ENCODE peak calls at places on chromosomes 11 and 22, in ten cellular contexts. One of them, this sample, is unnamed.

GRCh38 chr22:39301926-39302325 is 17.5 kb downstream of the RPL3 start:
- DNase-seq in anterior cingulate cortex: no peak
- DNase-seq in left lung: no peak
- DNase-seq in C1 segment of cervical spinal cord: no peak
- DNase-seq in left ventricle myocardium inferior: no peak
- DNase-seq in fibroblast of lung: no peak
- DNase-seq in endothelial cell: no peak
- DNase-seq in stimulated activated CD4-positive, alpha-beta T cell treated with anti-CD3 and anti-CD28 coated beads, Interleukin-12 subunit alpha, Interleukin-12 subunit beta, amount 100 ng/mL, for 48 hours: no peak
- DNase-seq in GM23338: no peak
- DNase-seq in left ventricle myocardium superior: no peak
- DNase-seq in this sample: no peak

GRCh38 chr11:103609117-103610066 is 427.0 kb upstream of the DDI1 start:
- DNase-seq in stimulated activated CD4-positive, alpha-beta T cell treated with anti-CD3 and anti-CD28 coated beads, Interleukin-12 subunit alpha, Interleukin-12 subunit beta, amount 100 ng/mL, for 48 hours: no peak
- DNase-seq in anterior cingulate cortex: no peak
- DNase-seq in GM23338: peak
- DNase-seq in left ventricle myocardium inferior: no peak
- DNase-seq in left lung: no peak
- DNase-seq in C1 segment of cervical spinal cord: no peak
- DNase-seq in fibroblast of lung: peak
- DNase-seq in left ventricle myocardium superior: no peak
- DNase-seq in endothelial cell: peak
- DNase-seq in this sample: no peak

GRCh38 chr11:42498971-42499370 is 812.8 kb upstream of the API5 start:
- DNase-seq in left lung: no peak
- DNase-seq in anterior cingulate cortex: no peak
- DNase-seq in C1 segment of cervical spinal cord: no peak
- DNase-seq in GM23338: no peak
- DNase-seq in fibroblast of lung: no peak
- DNase-seq in left ventricle myocardium superior: no peak
- DNase-seq in endothelial cell: no peak
- DNase-seq in stimulated activated CD4-positive, alpha-beta T cell treated with anti-CD3 and anti-CD28 coated beads, Interleukin-12 subunit alpha, Interleukin-12 subunit beta, amount 100 ng/mL, for 48 hours: no peak
- DNase-seq in left ventricle myocardium inferior: no peak
- DNase-seq in this sample: no peak

GRCh38 chr11:14641801-14642200 is 1.8 kb upstream of the PDE3B start:
- DNase-seq in left ventricle myocardium inferior: no peak
- DNase-seq in anterior cingulate cortex: no peak
- DNase-seq in endothelial cell: no peak
- DNase-seq in left ventricle myocardium superior: no peak
- DNase-seq in stimulated activated CD4-positive, alpha-beta T cell treated with anti-CD3 and anti-CD28 coated beads, Interleukin-12 subunit alpha, Interleukin-12 subunit beta, amount 100 ng/mL, for 48 hours: no peak
- DNase-seq in left lung: no peak
- DNase-seq in GM23338: no peak
- DNase-seq in C1 segment of cervical spinal cord: no peak
- DNase-seq in fibroblast of lung: no peak
- DNase-seq in this sample: no peak

GRCh38 chr11:21811572-21811971 is 381.3 kb upstream of the ANO5 start:
- DNase-seq in left ventricle myocardium inferior: no peak
- DNase-seq in endothelial cell: no peak
- DNase-seq in C1 segment of cervical spinal cord: no peak
- DNase-seq in anterior cingulate cortex: no peak
- DNase-seq in left lung: no peak
- DNase-seq in GM23338: peak
- DNase-seq in left ventricle myocardium superior: no peak
- DNase-seq in stimulated activated CD4-positive, alpha-beta T cell treated with anti-CD3 and anti-CD28 coated beads, Interleukin-12 subunit alpha, Interleukin-12 subunit beta, amount 100 ng/mL, for 48 hours: no peak
- DNase-seq in fibroblast of lung: no peak
- DNase-seq in this sample: no peak

GRCh38 chr11:6611092-6612007 is 666 bp downstream of the TAF10 start:
- DNase-seq in left ventricle myocardium inferior: peak
- DNase-seq in left ventricle myocardium superior: peak
- DNase-seq in anterior cingulate cortex: no peak
- DNase-seq in C1 segment of cervical spinal cord: no peak
- DNase-seq in endothelial cell: no peak
- DNase-seq in GM23338: peak
- DNase-seq in left lung: peak
- DNase-seq in stimulated activated CD4-positive, alpha-beta T cell treated with anti-CD3 and anti-CD28 coated beads, Interleukin-12 subunit alpha, Interleukin-12 subunit beta, amount 100 ng/mL, for 48 hours: no peak
- DNase-seq in fibroblast of lung: peak
- DNase-seq in this sample: peak

GRCh38 chr11:16173798-16174197 is 182.5 kb downstream of the SOX6 start:
- DNase-seq in left lung: no peak
- DNase-seq in anterior cingulate cortex: no peak
- DNase-seq in GM23338: no peak
- DNase-seq in fibroblast of lung: no peak
- DNase-seq in left ventricle myocardium inferior: no peak
- DNase-seq in endothelial cell: no peak
- DNase-seq in C1 segment of cervical spinal cord: no peak
- DNase-seq in stimulated activated CD4-positive, alpha-beta T cell treated with anti-CD3 and anti-CD28 coated beads, Interleukin-12 subunit alpha, Interleukin-12 subunit beta, amount 100 ng/mL, for 48 hours: no peak
- DNase-seq in left ventricle myocardium superior: no peak
- DNase-seq in this sample: no peak

GRCh38 chr22:20750461-20751184 is 23.3 kb upstream of the SERPIND1 start:
- DNase-seq in fibroblast of lung: peak
- DNase-seq in GM23338: no peak
- DNase-seq in endothelial cell: no peak
- DNase-seq in stimulated activated CD4-positive, alpha-beta T cell treated with anti-CD3 and anti-CD28 coated beads, Interleukin-12 subunit alpha, Interleukin-12 subunit beta, amount 100 ng/mL, for 48 hours: peak
- DNase-seq in left ventricle myocardium inferior: peak
- DNase-seq in left lung: peak
- DNase-seq in anterior cingulate cortex: peak
- DNase-seq in C1 segment of cervical spinal cord: no peak
- DNase-seq in left ventricle myocardium superior: peak
- DNase-seq in this sample: no peak

GRCh38 chr11:2298795-2299747 is 2.6 kb downstream of the C11orf21 start:
- DNase-seq in GM23338: peak
- DNase-seq in stimulated activated CD4-positive, alpha-beta T cell treated with anti-CD3 and anti-CD28 coated beads, Interleukin-12 subunit alpha, Interleukin-12 subunit beta, amount 100 ng/mL, for 48 hours: no peak
- DNase-seq in left ventricle myocardium superior: no peak
- DNase-seq in anterior cingulate cortex: no peak
- DNase-seq in fibroblast of lung: no peak
- DNase-seq in C1 segment of cervical spinal cord: no peak
- DNase-seq in endothelial cell: peak
- DNase-seq in left lung: no peak
- DNase-seq in left ventricle myocardium inferior: no peak
- DNase-seq in this sample: peak

GRCh38 chr11:130710442-130711101 is 205.7 kb downstream of the SNX19 start:
- DNase-seq in anterior cingulate cortex: peak
- DNase-seq in left ventricle myocardium inferior: no peak
- DNase-seq in fibroblast of lung: no peak
- DNase-seq in C1 segment of cervical spinal cord: no peak
- DNase-seq in endothelial cell: no peak
- DNase-seq in stimulated activated CD4-positive, alpha-beta T cell treated with anti-CD3 and anti-CD28 coated beads, Interleukin-12 subunit alpha, Interleukin-12 subunit beta, amount 100 ng/mL, for 48 hours: no peak
- DNase-seq in left lung: no peak
- DNase-seq in GM23338: no peak
- DNase-seq in left ventricle myocardium superior: peak
- DNase-seq in this sample: no peak

GRCh38 chr11:128171496-128171895 is 415.9 kb downstream of the ETS1 start:
- DNase-seq in fibroblast of lung: peak
- DNase-seq in GM23338: no peak
- DNase-seq in left ventricle myocardium superior: no peak
- DNase-seq in anterior cingulate cortex: no peak
- DNase-seq in left lung: no peak
- DNase-seq in C1 segment of cervical spinal cord: no peak
- DNase-seq in endothelial cell: no peak
- DNase-seq in left ventricle myocardium inferior: no peak
- DNase-seq in stimulated activated CD4-positive, alpha-beta T cell treated with anti-CD3 and anti-CD28 coated beads, Interleukin-12 subunit alpha, Interleukin-12 subunit beta, amount 100 ng/mL, for 48 hours: no peak
- DNase-seq in this sample: no peak

GRCh38 chr11:116167706-116168458 is 604.9 kb downstream of the BUD13 start:
- DNase-seq in GM23338: no peak
- DNase-seq in left lung: no peak
- DNase-seq in stimulated activated CD4-positive, alpha-beta T cell treated with anti-CD3 and anti-CD28 coated beads, Interleukin-12 subunit alpha, Interleukin-12 subunit beta, amount 100 ng/mL, for 48 hours: no peak
- DNase-seq in fibroblast of lung: no peak
- DNase-seq in C1 segment of cervical spinal cord: no peak
- DNase-seq in left ventricle myocardium superior: no peak
- DNase-seq in left ventricle myocardium inferior: no peak
- DNase-seq in anterior cingulate cortex: no peak
- DNase-seq in endothelial cell: peak
- DNase-seq in this sample: no peak

GRCh38 chr11:44596541-44597276 is 31.2 kb downstream of the CD82 start:
- DNase-seq in anterior cingulate cortex: no peak
- DNase-seq in left ventricle myocardium superior: no peak
- DNase-seq in stimulated activated CD4-positive, alpha-beta T cell treated with anti-CD3 and anti-CD28 coated beads, Interleukin-12 subunit alpha, Interleukin-12 subunit beta, amount 100 ng/mL, for 48 hours: peak
- DNase-seq in C1 segment of cervical spinal cord: no peak
- DNase-seq in left lung: no peak
- DNase-seq in endothelial cell: no peak
- DNase-seq in left ventricle myocardium inferior: no peak
- DNase-seq in GM23338: no peak
- DNase-seq in fibroblast of lung: peak
- DNase-seq in this sample: peak

GRCh38 chr11:6259638-6260019 is at the start of gene CCKBR:
- DNase-seq in left lung: no peak
- DNase-seq in anterior cingulate cortex: no peak
- DNase-seq in left ventricle myocardium inferior: no peak
- DNase-seq in C1 segment of cervical spinal cord: no peak
- DNase-seq in fibroblast of lung: no peak
- DNase-seq in GM23338: peak
- DNase-seq in left ventricle myocardium superior: no peak
- DNase-seq in endothelial cell: peak
- DNase-seq in stimulated activated CD4-positive, alpha-beta T cell treated with anti-CD3 and anti-CD28 coated beads, Interleukin-12 subunit alpha, Interleukin-12 subunit beta, amount 100 ng/mL, for 48 hours: no peak
- DNase-seq in this sample: peak

GRCh38 chr11:64754919-64755662 is 4.7 kb downstream of the PYGM start:
- DNase-seq in left ventricle myocardium inferior: no peak
- DNase-seq in fibroblast of lung: no peak
- DNase-seq in stimulated activated CD4-positive, alpha-beta T cell treated with anti-CD3 and anti-CD28 coated beads, Interleukin-12 subunit alpha, Interleukin-12 subunit beta, amount 100 ng/mL, for 48 hours: no peak
- DNase-seq in left ventricle myocardium superior: no peak
- DNase-seq in endothelial cell: no peak
- DNase-seq in anterior cingulate cortex: no peak
- DNase-seq in GM23338: no peak
- DNase-seq in left lung: no peak
- DNase-seq in C1 segment of cervical spinal cord: no peak
- DNase-seq in this sample: no peak

GRCh38 chr11:133966147-133966546 is 9.4 kb upstream of the IGSF9B start:
- DNase-seq in left lung: no peak
- DNase-seq in left ventricle myocardium superior: no peak
- DNase-seq in endothelial cell: no peak
- DNase-seq in fibroblast of lung: no peak
- DNase-seq in left ventricle myocardium inferior: no peak
- DNase-seq in anterior cingulate cortex: no peak
- DNase-seq in stimulated activated CD4-positive, alpha-beta T cell treated with anti-CD3 and anti-CD28 coated beads, Interleukin-12 subunit alpha, Interleukin-12 subunit beta, amount 100 ng/mL, for 48 hours: no peak
- DNase-seq in C1 segment of cervical spinal cord: no peak
- DNase-seq in GM23338: no peak
- DNase-seq in this sample: no peak

GRCh38 chr11:132632641-132633124 is 899.6 kb downstream of the OPCML start:
- DNase-seq in endothelial cell: no peak
- DNase-seq in left lung: no peak
- DNase-seq in C1 segment of cervical spinal cord: no peak
- DNase-seq in anterior cingulate cortex: no peak
- DNase-seq in stimulated activated CD4-positive, alpha-beta T cell treated with anti-CD3 and anti-CD28 coated beads, Interleukin-12 subunit alpha, Interleukin-12 subunit beta, amount 100 ng/mL, for 48 hours: no peak
- DNase-seq in left ventricle myocardium superior: no peak
- DNase-seq in GM23338: no peak
- DNase-seq in fibroblast of lung: peak
- DNase-seq in left ventricle myocardium inferior: no peak
- DNase-seq in this sample: no peak

GRCh38 chr11:124935548-124936514 is at the start of gene HEPACAM:
- DNase-seq in left lung: no peak
- DNase-seq in GM23338: no peak
- DNase-seq in left ventricle myocardium superior: no peak
- DNase-seq in C1 segment of cervical spinal cord: no peak
- DNase-seq in fibroblast of lung: no peak
- DNase-seq in endothelial cell: no peak
- DNase-seq in anterior cingulate cortex: peak
- DNase-seq in left ventricle myocardium inferior: no peak
- DNase-seq in stimulated activated CD4-positive, alpha-beta T cell treated with anti-CD3 and anti-CD28 coated beads, Interleukin-12 subunit alpha, Interleukin-12 subunit beta, amount 100 ng/mL, for 48 hours: no peak
- DNase-seq in this sample: no peak

GRCh38 chr22:37492428-37493344 is 6.5 kb upstream of the MFNG start:
- DNase-seq in GM23338: peak
- DNase-seq in C1 segment of cervical spinal cord: no peak
- DNase-seq in endothelial cell: peak
- DNase-seq in left lung: peak
- DNase-seq in stimulated activated CD4-positive, alpha-beta T cell treated with anti-CD3 and anti-CD28 coated beads, Interleukin-12 subunit alpha, Interleukin-12 subunit beta, amount 100 ng/mL, for 48 hours: peak
- DNase-seq in left ventricle myocardium superior: no peak
- DNase-seq in fibroblast of lung: peak
- DNase-seq in anterior cingulate cortex: no peak
- DNase-seq in left ventricle myocardium inferior: no peak
- DNase-seq in this sample: peak

GRCh38 chr11:118607401-118608267 is at the start of gene PHLDB1:
- DNase-seq in left lung: no peak
- DNase-seq in endothelial cell: peak
- DNase-seq in anterior cingulate cortex: peak
- DNase-seq in C1 segment of cervical spinal cord: no peak
- DNase-seq in GM23338: peak
- DNase-seq in left ventricle myocardium inferior: peak
- DNase-seq in left ventricle myocardium superior: peak
- DNase-seq in fibroblast of lung: peak
- DNase-seq in stimulated activated CD4-positive, alpha-beta T cell treated with anti-CD3 and anti-CD28 coated beads, Interleukin-12 subunit alpha, Interleukin-12 subunit beta, amount 100 ng/mL, for 48 hours: peak
- DNase-seq in this sample: peak

GRCh38 chr11:3035333-3035732 is 21.9 kb downstream of the CARS1 start:
- DNase-seq in stimulated activated CD4-positive, alpha-beta T cell treated with anti-CD3 and anti-CD28 coated beads, Interleukin-12 subunit alpha, Interleukin-12 subunit beta, amount 100 ng/mL, for 48 hours: no peak
- DNase-seq in left ventricle myocardium superior: no peak
- DNase-seq in endothelial cell: no peak
- DNase-seq in GM23338: no peak
- DNase-seq in anterior cingulate cortex: no peak
- DNase-seq in fibroblast of lung: no peak
- DNase-seq in C1 segment of cervical spinal cord: no peak
- DNase-seq in left ventricle myocardium inferior: no peak
- DNase-seq in left lung: no peak
- DNase-seq in this sample: no peak

GRCh38 chr11:1888811-1889526 is 2.7 kb downstream of the PRR33 start:
- DNase-seq in fibroblast of lung: no peak
- DNase-seq in anterior cingulate cortex: no peak
- DNase-seq in left ventricle myocardium inferior: no peak
- DNase-seq in C1 segment of cervical spinal cord: no peak
- DNase-seq in GM23338: no peak
- DNase-seq in left lung: peak
- DNase-seq in left ventricle myocardium superior: peak
- DNase-seq in stimulated activated CD4-positive, alpha-beta T cell treated with anti-CD3 and anti-CD28 coated beads, Interleukin-12 subunit alpha, Interleukin-12 subunit beta, amount 100 ng/mL, for 48 hours: peak
- DNase-seq in endothelial cell: no peak
- DNase-seq in this sample: peak

GRCh38 chr22:42194953-42195352 is 64.3 kb upstream of the CYP2D6 start:
- DNase-seq in stimulated activated CD4-positive, alpha-beta T cell treated with anti-CD3 and anti-CD28 coated beads, Interleukin-12 subunit alpha, Interleukin-12 subunit beta, amount 100 ng/mL, for 48 hours: no peak
- DNase-seq in left ventricle myocardium inferior: no peak
- DNase-seq in GM23338: no peak
- DNase-seq in left lung: no peak
- DNase-seq in left ventricle myocardium superior: no peak
- DNase-seq in anterior cingulate cortex: no peak
- DNase-seq in fibroblast of lung: no peak
- DNase-seq in C1 segment of cervical spinal cord: no peak
- DNase-seq in endothelial cell: no peak
- DNase-seq in this sample: no peak

GRCh38 chr11:35615911-35616900 is 2.1 kb upstream of the FJX1 start:
- DNase-seq in left lung: no peak
- DNase-seq in endothelial cell: no peak
- DNase-seq in GM23338: peak
- DNase-seq in anterior cingulate cortex: peak
- DNase-seq in stimulated activated CD4-positive, alpha-beta T cell treated with anti-CD3 and anti-CD28 coated beads, Interleukin-12 subunit alpha, Interleukin-12 subunit beta, amount 100 ng/mL, for 48 hours: no peak
- DNase-seq in left ventricle myocardium inferior: no peak
- DNase-seq in C1 segment of cervical spinal cord: no peak
- DNase-seq in left ventricle myocardium superior: no peak
- DNase-seq in fibroblast of lung: peak
- DNase-seq in this sample: no peak

GRCh38 chr22:49487950-49488349 is 339.7 kb downstream of the BRD1 start:
- DNase-seq in endothelial cell: no peak
- DNase-seq in stimulated activated CD4-positive, alpha-beta T cell treated with anti-CD3 and anti-CD28 coated beads, Interleukin-12 subunit alpha, Interleukin-12 subunit beta, amount 100 ng/mL, for 48 hours: no peak
- DNase-seq in GM23338: no peak
- DNase-seq in C1 segment of cervical spinal cord: no peak
- DNase-seq in left ventricle myocardium inferior: no peak
- DNase-seq in fibroblast of lung: no peak
- DNase-seq in left ventricle myocardium superior: no peak
- DNase-seq in anterior cingulate cortex: no peak
- DNase-seq in left lung: no peak
- DNase-seq in this sample: no peak

GRCh38 chr22:29128891-29129643 is 56.2 kb downstream of the KREMEN1 start:
- DNase-seq in left ventricle myocardium inferior: no peak
- DNase-seq in left ventricle myocardium superior: no peak
- DNase-seq in GM23338: no peak
- DNase-seq in C1 segment of cervical spinal cord: no peak
- DNase-seq in fibroblast of lung: peak
- DNase-seq in left lung: no peak
- DNase-seq in anterior cingulate cortex: no peak
- DNase-seq in endothelial cell: no peak
- DNase-seq in stimulated activated CD4-positive, alpha-beta T cell treated with anti-CD3 and anti-CD28 coated beads, Interleukin-12 subunit alpha, Interleukin-12 subunit beta, amount 100 ng/mL, for 48 hours: no peak
- DNase-seq in this sample: no peak

GRCh38 chr11:99739464-99740089 is 718.8 kb downstream of the CNTN5 start:
- DNase-seq in GM23338: peak
- DNase-seq in fibroblast of lung: peak
- DNase-seq in left ventricle myocardium inferior: no peak
- DNase-seq in stimulated activated CD4-positive, alpha-beta T cell treated with anti-CD3 and anti-CD28 coated beads, Interleukin-12 subunit alpha, Interleukin-12 subunit beta, amount 100 ng/mL, for 48 hours: no peak
- DNase-seq in endothelial cell: peak
- DNase-seq in left ventricle myocardium superior: no peak
- DNase-seq in left lung: no peak
- DNase-seq in C1 segment of cervical spinal cord: no peak
- DNase-seq in anterior cingulate cortex: no peak
- DNase-seq in this sample: no peak

GRCh38 chr22:43473031-43473430 is 61.2 kb downstream of the MPPED1 start:
- DNase-seq in anterior cingulate cortex: no peak
- DNase-seq in left ventricle myocardium inferior: no peak
- DNase-seq in fibroblast of lung: no peak
- DNase-seq in left ventricle myocardium superior: no peak
- DNase-seq in left lung: no peak
- DNase-seq in GM23338: no peak
- DNase-seq in C1 segment of cervical spinal cord: no peak
- DNase-seq in stimulated activated CD4-positive, alpha-beta T cell treated with anti-CD3 and anti-CD28 coated beads, Interleukin-12 subunit alpha, Interleukin-12 subunit beta, amount 100 ng/mL, for 48 hours: no peak
- DNase-seq in endothelial cell: no peak
- DNase-seq in this sample: no peak

This sample was measured in effector CD8-positive, alpha-beta T cell.